ENCODE peak calls at places on chromosome 3, in four cellular contexts. B is CD4-positive, alpha-beta T cell; X is HFF-Myc; F is Calu3. L is an unnamed sample.

GRCh38 chr3:82745544-82745943 is 984.1 kb upstream of the GBE1 start:
- DNase-seq in B (no peak), F (no peak), X (no peak), L (no peak)

GRCh38 chr3:86967062-86967461 is 23.9 kb downstream of the VGLL3 start:
- DNase-seq in X (no peak), F (no peak), B (no peak), L (no peak)

GRCh38 chr3:100029689-100030088 is 84.6 kb downstream of the FILIP1L start:
- DNase-seq in F (no peak), B (no peak), X (no peak), L (no peak)

GRCh38 chr3:149596136-149596770 is 61.6 kb downstream of the WWTR1 start:
- DNase-seq in F (no peak), B (no peak), X (no peak), L (no peak)

GRCh38 chr3:137692803-137693431 is 71.2 kb upstream of the SOX14 start:
- DNase-seq in F (peak; percentile 68), B (no peak), X (no peak), L (peak; percentile 68)

GRCh38 chr3:115804722-115805121 is 181.4 kb downstream of the GAP43 start:
- DNase-seq in F (no peak), B (no peak), X (peak; percentile 61), L (no peak)

GRCh38 chr3:13559751-13560540 is 11.0 kb downstream of the FBLN2 start:
- DNase-seq in F (no peak), X (no peak), B (no peak), L (no peak)

GRCh38 chr3:16090013-16090412 is 84.5 kb upstream of the GALNT15 start:
- DNase-seq in X (peak; percentile 95), F (peak; percentile 47), B (no peak), L (no peak)

GRCh38 chr3:55720614-55721013 is 233.5 kb upstream of the WNT5A start:
- DNase-seq in B (no peak), X (no peak), F (no peak), L (no peak)
- TF ChIP-seq CTCF in B (no peak), X (peak; percentile 27), F (no peak), L (no peak)

GRCh38 chr3:160163259-160163878 is 61.9 kb upstream of the C3orf80 start:
- DNase-seq in F (peak; percentile 27), X (no peak), B (no peak), L (no peak)
- TF ChIP-seq CTCF in F (no peak), X (peak; percentile 24), B (peak; percentile 47), L (peak; percentile 36)

DNA sequence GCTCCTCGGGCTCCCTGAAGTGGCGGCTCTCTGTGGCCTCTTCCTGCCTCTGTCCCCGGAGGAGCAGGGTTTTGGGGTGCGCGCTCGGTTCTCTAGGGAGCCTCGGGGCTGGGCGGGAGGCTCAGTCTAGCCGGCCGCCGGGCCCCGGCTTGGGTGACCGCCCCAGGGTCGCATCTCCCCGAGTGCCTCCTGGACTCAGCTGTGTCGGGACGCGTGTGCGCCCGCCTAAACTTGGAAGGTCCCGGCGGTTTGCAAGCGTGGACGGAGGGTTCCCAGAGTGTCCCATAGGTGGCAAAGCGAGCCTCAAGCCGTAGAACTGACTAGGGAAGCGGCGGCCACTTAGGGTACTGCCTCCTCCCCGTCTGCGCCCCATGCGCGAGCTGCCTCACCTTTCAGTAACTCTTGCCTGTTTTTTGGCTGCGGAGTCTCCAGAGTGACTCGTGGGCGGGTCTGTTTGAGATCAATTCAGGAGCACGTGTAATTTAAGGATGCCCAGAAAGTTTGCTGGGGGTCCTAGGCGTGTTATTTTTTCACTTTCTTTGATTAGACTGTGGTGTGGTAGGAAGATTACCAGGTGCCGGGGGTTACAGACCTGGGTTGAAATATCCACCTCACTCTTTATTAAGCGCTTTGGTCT is 690 bp downstream of the ACTL6A start:
- DNase-seq in X (peak; percentile 31), F (peak; percentile 92), B (peak; percentile 52), L (peak; percentile 73)
- TF ChIP-seq CTCF in X (no peak), F (peak; percentile 83), B (no peak), L (no peak)

GRCh38 chr3:89314454-89314853 is 207.0 kb downstream of the EPHA3 start:
- DNase-seq in X (peak; percentile 9), B (no peak), F (no peak), L (no peak)
- TF ChIP-seq CTCF in X (no peak), B (no peak), F (no peak), L (no peak)

GRCh38 chr3:133933097-133934024 is 37.7 kb upstream of the RAB6B start:
- DNase-seq in X (no peak), F (peak; percentile 0), B (no peak), L (no peak)

GRCh38 chr3:133931084-133931483 is 35.4 kb upstream of the RAB6B start:
- DNase-seq in B (no peak), F (peak; percentile 2), X (no peak), L (no peak)

GRCh38 chr3:133930341-133930933 is 34.8 kb upstream of the RAB6B start:
- DNase-seq in B (no peak), X (no peak), F (peak; percentile 62), L (no peak)

GRCh38 chr3:133934073-133934970 is 38.6 kb upstream of the RAB6B start:
- DNase-seq in B (no peak), F (peak; percentile 28), X (no peak), L (no peak)

DNA sequence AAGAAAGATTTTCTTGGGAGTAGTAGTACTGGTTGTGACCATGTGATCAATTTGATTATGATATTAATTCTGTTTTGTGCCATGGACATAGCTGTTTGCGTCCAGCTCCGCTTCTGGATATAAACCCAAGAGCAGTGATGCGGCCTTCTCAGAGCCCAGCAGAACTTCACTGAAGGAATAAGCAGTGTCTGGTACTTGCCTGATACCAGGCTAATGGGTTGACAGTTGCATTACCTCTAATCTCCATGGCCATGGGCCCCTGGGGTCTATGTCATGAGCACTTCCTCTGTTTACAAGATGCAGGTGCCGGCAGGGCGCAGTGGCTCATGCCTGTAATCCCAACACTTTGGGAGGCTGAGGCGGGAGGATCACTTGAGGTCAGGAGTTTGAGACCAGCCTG is 36.3 kb upstream of the RAB6B start:
- DNase-seq in F (peak; percentile 2), B (no peak), X (no peak), L (no peak)
- TF ChIP-seq CTCF in F (no peak), B (no peak), X (no peak), L (no peak)

L was measured in endothelial cell.